ENCODE peak calls at places on chromosome 1, in six cellular contexts. H is HCT116, W is H1, T is K562, Z is HepG2, V is GM12878. S is an unnamed sample. For H3K4me1, the result is how much of the 10 kb centered on the place peaks cover.

GRCh38 chr1:156401681-156402081 is 32.7 kb downstream of the RHBG start:
- DNase-seq in W (no peak), V (no peak), H (no peak), Z (no peak), T (no peak), S (peak)

GRCh38 chr1:155569988-155570592 is 7.5 kb upstream of the ASH1L start:
- DNase-seq in T (peak), V (no peak), H (no peak), W (no peak), Z (no peak), S (no peak)

GRCh38 chr1:117537291-117537920 is 68.4 kb upstream of the TENT5C start:
- DNase-seq in W (peak), Z (peak), H (no peak), T (peak), V (no peak), S (no peak)

GRCh38 chr1:4674117-4674516 is 19.7 kb downstream of the AJAP1 start:
- DNase-seq in V (no peak), H (no peak), Z (no peak), W (no peak), T (no peak), S (no peak)

GRCh38 chr1:23865543-23865930 is 2.6 kb downstream of the FUCA1 start:
- DNase-seq in V (peak), Z (no peak), T (no peak), W (no peak), H (peak), S (no peak)

GRCh38 chr1:59089922-59090457 is 206.9 kb upstream of the FGGY start:
- DNase-seq in T (no peak), V (no peak), H (no peak), W (no peak), Z (no peak), S (no peak)

GRCh38 chr1:117290855-117291254 is 76.4 kb upstream of the MAN1A2 start:
- DNase-seq in V (no peak), H (no peak), Z (no peak), W (no peak), T (no peak), S (no peak)

GRCh38 chr1:61004269-61005003 is 77.9 kb upstream of the NFIA start:
- DNase-seq in H (no peak), Z (no peak), V (no peak), W (no peak), T (no peak), S (no peak)

GRCh38 chr1:99662581-99663208 is 16.8 kb downstream of the PALMD start:
- DNase-seq in H (no peak), Z (no peak), W (no peak), V (no peak), T (no peak), S (no peak)

GRCh38 chr1:4084446-4084845 is 184.4 kb upstream of the C1orf174 start:
- DNase-seq in Z (no peak), H (no peak), V (no peak), W (no peak), T (no peak), S (no peak)

GRCh38 chr1:7339953-7340352 is 431.1 kb upstream of the VAMP3 start:
- DNase-seq in H (no peak), W (no peak), T (no peak), Z (no peak), V (no peak), S (no peak)

GRCh38 chr1:57485643-57486042 is 61.8 kb upstream of the DAB1 start:
- DNase-seq in H (no peak), T (no peak), Z (no peak), V (no peak), W (no peak), S (no peak)

GRCh38 chr1:206770531-206771352 is at the start of gene IL19:
- DNase-seq in T (no peak), V (no peak), Z (no peak), H (no peak), W (no peak), S (no peak)

GRCh38 chr1:15501208-15502032 is 22.6 kb downstream of the CASP9 start:
- DNase-seq in Z (peak), W (peak), H (peak), T (peak), V (no peak), S (peak)

GRCh38 chr1:201850053-201850397 is 21.1 kb downstream of the IPO9 start:
- DNase-seq in H (no peak), V (no peak), W (no peak), Z (no peak), T (no peak), S (peak)

GRCh38 chr1:186442651-186443114 is 18.2 kb downstream of the PDC start:
- DNase-seq in Z (no peak), T (no peak), W (no peak), H (no peak), V (no peak), S (no peak)

GRCh38 chr1:207519505-207520399 is 23.8 kb downstream of the CR1 start:
- DNase-seq in T (peak), Z (no peak), V (no peak), W (no peak), H (no peak), S (no peak)

GRCh38 chr1:36166938-36167910 is 11.3 kb downstream of the MAP7D1 start:
- DNase-seq in Z (no peak), T (no peak), V (no peak), W (no peak), H (no peak), S (no peak)

GRCh38 chr1:189103956-189104355 is 1373.7 kb downstream of the BRINP3 start:
- DNase-seq in Z (no peak), V (no peak), T (no peak), W (no peak), H (no peak), S (no peak)

GRCh38 chr1:60809204-60809985 is 273.0 kb upstream of the NFIA start:
- DNase-seq in H (no peak), T (no peak), W (no peak), V (no peak), Z (no peak), S (no peak)

GRCh38 chr1:236543065-236543669 is 19.4 kb downstream of the LGALS8 start:
- DNase-seq in V (no peak), W (no peak), T (no peak), Z (no peak), H (no peak), S (no peak)

GRCh38 chr1:244779410-244779809 is 56.0 kb upstream of the COX20 start:
- DNase-seq in V (no peak), Z (no peak), W (no peak), H (no peak), T (no peak), S (no peak)

GRCh38 chr1:200302192-200302892 is 107.5 kb downstream of the ZNF281 start:
- DNase-seq in V (no peak), Z (no peak), W (no peak), T (no peak), H (no peak), S (no peak)

GRCh38 chr1:116465845-116466685 is 93.0 kb downstream of the ATP1A1 start:
- DNase-seq in H (no peak), T (no peak), V (no peak), W (no peak), Z (peak), S (no peak)

GRCh38 chr1:82775402-82776000 is 974.8 kb downstream of the ADGRL2 start:
- DNase-seq in Z (peak), H (peak), T (peak), W (peak), V (no peak), S (peak)

GRCh38 chr1:9558946-9559545 is 19.8 kb downstream of the SLC25A33 start:
- DNase-seq in Z (no peak), W (no peak), T (no peak), V (no peak), H (no peak), S (no peak)

GRCh38 chr1:38014171-38014570 is 1.6 kb downstream of the UTP11 start:
- DNase-seq in Z (no peak), V (no peak), H (no peak), T (no peak), W (no peak), S (no peak)

GRCh38 chr1:38009088-38009840 is 3.3 kb upstream of the UTP11 start:
- DNase-seq in T (peak), W (no peak), Z (no peak), V (no peak), H (no peak), S (no peak)

GRCh38 chr1:38013027-38013588 is 574 bp downstream of the UTP11 start:
- DNase-seq in V (no peak), H (no peak), T (no peak), Z (peak), W (no peak), S (no peak)

GRCh38 chr1:38006008-38006828 is 904 bp upstream of the FHL3 start:
- DNase-seq in T (no peak), H (no peak), W (no peak), V (no peak), Z (no peak), S (no peak)

GRCh38 chr1:38009841-38010180 is 2.7 kb upstream of the UTP11 start:
- DNase-seq in V (no peak), W (no peak), T (no peak), Z (no peak), H (no peak), S (no peak)
- H3K9ac ChIP-seq in V (no peak), W (no peak), T (peak), Z (no peak), H (no peak), S (no peak)

GRCh38 chr1:115463347-115463746 is 125.3 kb upstream of the NGF start:
- DNase-seq in V (no peak), W (no peak), Z (no peak), H (no peak), T (no peak), S (no peak)
- H3K4me1 ChIP-seq in V (under half), W (under half), Z (under half), H (under half), T (under half), S (under half)

GRCh38 chr1:182227864-182228547 is 163.6 kb downstream of the GLUL start:
- DNase-seq in Z (no peak), T (no peak), V (no peak), H (no peak), W (no peak), S (no peak)

GRCh38 chr1:182229907-182230522 is 161.6 kb downstream of the GLUL start:
- DNase-seq in Z (no peak), T (no peak), H (no peak), V (no peak), W (no peak), S (no peak)

GRCh38 chr1:182226618-182227017 is 165.0 kb downstream of the GLUL start:
- DNase-seq in H (no peak), T (no peak), Z (no peak), W (no peak), V (no peak), S (no peak)

DNA sequence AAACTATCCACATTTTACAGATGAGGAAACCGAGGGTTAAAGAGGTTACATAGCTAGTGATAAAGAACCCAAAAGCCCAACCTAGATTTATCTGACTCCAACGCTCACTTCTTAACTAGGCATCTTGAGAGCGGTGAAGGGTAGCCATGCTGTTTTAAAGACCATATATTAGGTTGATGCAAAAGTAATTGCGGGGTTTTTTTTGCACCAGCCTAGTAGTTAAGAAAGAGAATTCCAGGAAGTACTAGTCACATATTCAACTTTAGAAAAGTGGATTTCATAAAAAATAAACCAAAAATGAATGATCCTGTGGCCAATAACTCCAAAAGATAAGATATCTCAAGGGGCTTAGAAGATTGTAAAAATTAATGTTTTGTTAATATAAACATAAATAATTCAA is 162.1 kb downstream of the GLUL start:
- DNase-seq in V (no peak), Z (no peak), T (no peak), W (no peak), H (no peak), S (no peak)
- TF ChIP-seq ZNF274 in V (no peak), Z (no peak), T (no peak), W (no peak), H (no peak), S (no peak)

DNA sequence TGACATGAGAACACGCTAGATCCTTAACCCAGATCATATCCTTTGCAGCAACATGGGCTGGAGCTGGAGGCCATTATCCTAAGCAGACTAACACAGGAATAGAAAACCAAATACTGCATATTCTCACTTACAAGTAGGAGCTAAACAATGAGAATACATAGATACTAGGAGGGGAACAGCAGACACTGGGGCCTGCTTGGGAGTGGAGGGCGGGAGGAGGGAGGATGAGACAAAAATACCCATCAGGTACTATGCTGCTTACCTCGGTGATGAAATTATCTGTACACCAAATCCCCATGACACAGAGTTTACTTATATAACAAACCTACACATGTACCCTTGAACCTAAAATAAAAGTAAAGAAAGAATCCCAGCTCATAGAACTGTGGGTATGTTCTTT is 1.2 kb upstream of the MOB3C start:
- DNase-seq in H (no peak), T (no peak), V (no peak), W (no peak), Z (no peak), S (no peak)
- H3K9ac ChIP-seq in H (no peak), T (no peak), V (no peak), W (no peak), Z (no peak), S (no peak)

GRCh38 chr1:147079400-147080012 is 92.8 kb downstream of the PRKAB2 start:
- DNase-seq in V (no peak), H (no peak), W (no peak), T (no peak), Z (no peak), S (no peak)
- H3K4me1 ChIP-seq in V (under half), H (under half), W (under half), T (under half), Z (under half), S (under half)

DNA sequence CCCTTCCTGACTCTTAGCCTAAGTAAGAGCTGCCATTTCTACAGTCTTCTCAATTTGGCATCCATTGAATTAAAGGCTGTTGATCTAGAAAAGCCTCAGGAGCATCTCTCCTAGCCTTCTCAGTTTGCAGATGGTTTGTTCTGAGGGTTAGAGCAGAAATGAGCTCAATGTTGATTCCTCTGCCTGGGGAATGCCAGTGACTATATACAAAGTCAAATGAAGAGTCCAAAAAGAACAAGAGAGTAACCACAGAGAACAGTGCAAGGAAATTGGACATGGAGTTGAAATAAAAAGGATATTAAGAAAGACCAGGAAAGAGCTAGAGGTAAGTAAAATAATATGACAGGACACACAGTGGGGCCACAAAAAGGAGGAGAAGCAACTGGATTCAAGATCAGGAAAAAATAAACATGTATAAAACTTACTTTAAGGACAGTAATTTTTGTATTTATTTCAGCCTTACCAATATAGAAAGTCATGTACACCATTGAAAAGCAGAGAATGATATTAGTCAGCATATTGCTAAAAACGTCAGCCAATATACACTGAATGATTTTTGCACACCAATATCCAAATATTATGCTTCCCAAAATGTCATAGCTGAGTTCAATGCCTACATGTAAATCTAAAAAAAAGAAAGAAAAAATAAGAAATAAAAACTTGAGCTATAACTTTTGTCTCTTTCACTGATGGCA is 21.3 kb downstream of the SLC9C2 start:
- DNase-seq in H (no peak), T (no peak), W (no peak), V (no peak), Z (no peak), S (no peak)
- TF ChIP-seq ZNF274 in H (no peak), T (no peak), W (no peak), V (no peak), Z (no peak), S (no peak)